ENCODE peak calls at places on chromosomes 4 and X, in five cellular contexts. One of them, this sample, is unnamed.

GRCh38 chr4:5381981-5382441 is 326.3 kb downstream of the EVC2 start:
- DNase-seq in A549: peak; percentile 31
- DNase-seq in OCI-LY7: no peak
- DNase-seq in activated CD8-positive, alpha-beta memory T cell treated with anti-CD3 and anti-CD28 coated beads for 4 hours: no peak
- DNase-seq in iPS-NIHi11: no peak
- DNase-seq in this sample: no peak

GRCh38 chr4:168743576-168743975 is 246.7 kb downstream of the PALLD start:
- DNase-seq in A549: no peak
- DNase-seq in OCI-LY7: no peak
- DNase-seq in activated CD8-positive, alpha-beta memory T cell treated with anti-CD3 and anti-CD28 coated beads for 4 hours: no peak
- DNase-seq in iPS-NIHi11: no peak
- DNase-seq in this sample: no peak

GRCh38 chr4:183173580-183174526 is 74.8 kb downstream of the WWC2 start:
- DNase-seq in A549: no peak
- DNase-seq in OCI-LY7: no peak
- DNase-seq in activated CD8-positive, alpha-beta memory T cell treated with anti-CD3 and anti-CD28 coated beads for 4 hours: no peak
- DNase-seq in iPS-NIHi11: peak; percentile 38
- DNase-seq in this sample: no peak

GRCh38 chr4:54015421-54016065 is 48.9 kb downstream of the CHIC2 start:
- DNase-seq in A549: no peak
- DNase-seq in OCI-LY7: peak; percentile 23
- DNase-seq in activated CD8-positive, alpha-beta memory T cell treated with anti-CD3 and anti-CD28 coated beads for 4 hours: no peak
- DNase-seq in iPS-NIHi11: peak; percentile 36
- DNase-seq in this sample: no peak

GRCh38 chrX:26262121-26262523 is 46.2 kb downstream of the MAGEB5 start:
- DNase-seq in A549: no peak
- DNase-seq in OCI-LY7: no peak
- DNase-seq in activated CD8-positive, alpha-beta memory T cell treated with anti-CD3 and anti-CD28 coated beads for 4 hours: no peak
- DNase-seq in iPS-NIHi11: no peak
- DNase-seq in this sample: no peak

GRCh38 chr4:163165217-163166017 is 1.3 kb downstream of the NAF1 start:
- DNase-seq in A549: no peak
- DNase-seq in OCI-LY7: peak; percentile 8
- DNase-seq in activated CD8-positive, alpha-beta memory T cell treated with anti-CD3 and anti-CD28 coated beads for 4 hours: no peak
- DNase-seq in iPS-NIHi11: no peak
- DNase-seq in this sample: no peak

GRCh38 chr4:2923678-2924173 is 39.5 kb downstream of the NOP14 start:
- DNase-seq in A549: no peak
- DNase-seq in OCI-LY7: no peak
- DNase-seq in activated CD8-positive, alpha-beta memory T cell treated with anti-CD3 and anti-CD28 coated beads for 4 hours: no peak
- DNase-seq in iPS-NIHi11: no peak
- DNase-seq in this sample: peak; percentile 60

GRCh38 chr4:39637572-39638357 is 900 bp downstream of the SMIM14 start:
- DNase-seq in A549: no peak
- DNase-seq in OCI-LY7: no peak
- DNase-seq in activated CD8-positive, alpha-beta memory T cell treated with anti-CD3 and anti-CD28 coated beads for 4 hours: no peak
- DNase-seq in iPS-NIHi11: peak; percentile 79
- DNase-seq in this sample: peak; percentile 88

GRCh38 chr4:6375620-6376295 is 96.7 kb downstream of the PPP2R2C start:
- DNase-seq in A549: no peak
- DNase-seq in OCI-LY7: no peak
- DNase-seq in activated CD8-positive, alpha-beta memory T cell treated with anti-CD3 and anti-CD28 coated beads for 4 hours: no peak
- DNase-seq in iPS-NIHi11: no peak
- DNase-seq in this sample: peak; percentile 47

GRCh38 chr4:8185280-8185679 is 13.8 kb upstream of the SH3TC1 start:
- DNase-seq in A549: no peak
- DNase-seq in OCI-LY7: no peak
- DNase-seq in activated CD8-positive, alpha-beta memory T cell treated with anti-CD3 and anti-CD28 coated beads for 4 hours: no peak
- DNase-seq in iPS-NIHi11: no peak
- DNase-seq in this sample: no peak

GRCh38 chr4:94126669-94127068 is 81.0 kb upstream of the SMARCAD1 start:
- DNase-seq in A549: no peak
- DNase-seq in OCI-LY7: no peak
- DNase-seq in activated CD8-positive, alpha-beta memory T cell treated with anti-CD3 and anti-CD28 coated beads for 4 hours: no peak
- DNase-seq in iPS-NIHi11: peak; percentile 14
- DNase-seq in this sample: no peak

GRCh38 chr4:117654064-117654463 is 380.2 kb upstream of the NDST3 start:
- DNase-seq in A549: no peak
- DNase-seq in OCI-LY7: no peak
- DNase-seq in activated CD8-positive, alpha-beta memory T cell treated with anti-CD3 and anti-CD28 coated beads for 4 hours: no peak
- DNase-seq in iPS-NIHi11: no peak
- DNase-seq in this sample: no peak

GRCh38 chr4:26360864-26361263 is 40.0 kb downstream of the RBPJ start:
- DNase-seq in A549: no peak
- DNase-seq in OCI-LY7: no peak
- DNase-seq in activated CD8-positive, alpha-beta memory T cell treated with anti-CD3 and anti-CD28 coated beads for 4 hours: no peak
- DNase-seq in iPS-NIHi11: no peak
- DNase-seq in this sample: no peak

GRCh38 chrX:10198254-10198653 is 41.5 kb downstream of the CLCN4 start:
- DNase-seq in A549: no peak
- DNase-seq in OCI-LY7: no peak
- DNase-seq in activated CD8-positive, alpha-beta memory T cell treated with anti-CD3 and anti-CD28 coated beads for 4 hours: no peak
- DNase-seq in iPS-NIHi11: no peak
- DNase-seq in this sample: no peak

GRCh38 chrX:104523858-104524257 is 42.1 kb upstream of the IL1RAPL2 start:
- DNase-seq in A549: no peak
- DNase-seq in OCI-LY7: no peak
- DNase-seq in activated CD8-positive, alpha-beta memory T cell treated with anti-CD3 and anti-CD28 coated beads for 4 hours: no peak
- DNase-seq in iPS-NIHi11: no peak
- DNase-seq in this sample: no peak

GRCh38 chrX:110614596-110614995 is 181.0 kb downstream of the CHRDL1 start:
- DNase-seq in A549: no peak
- DNase-seq in OCI-LY7: no peak
- DNase-seq in activated CD8-positive, alpha-beta memory T cell treated with anti-CD3 and anti-CD28 coated beads for 4 hours: no peak
- DNase-seq in iPS-NIHi11: no peak
- DNase-seq in this sample: no peak

GRCh38 chr4:135256111-135256510 is 1054.5 kb upstream of the PABPC4L start:
- DNase-seq in A549: no peak
- DNase-seq in OCI-LY7: no peak
- DNase-seq in activated CD8-positive, alpha-beta memory T cell treated with anti-CD3 and anti-CD28 coated beads for 4 hours: no peak
- DNase-seq in iPS-NIHi11: no peak
- DNase-seq in this sample: no peak

GRCh38 chr4:140423106-140423505 is 4.3 kb downstream of the CLGN start:
- DNase-seq in A549: no peak
- DNase-seq in OCI-LY7: no peak
- DNase-seq in activated CD8-positive, alpha-beta memory T cell treated with anti-CD3 and anti-CD28 coated beads for 4 hours: no peak
- DNase-seq in iPS-NIHi11: no peak
- DNase-seq in this sample: no peak

GRCh38 chr4:112751447-112751846 is 114.5 kb downstream of the LARP7 start:
- DNase-seq in A549: no peak
- DNase-seq in OCI-LY7: no peak
- DNase-seq in activated CD8-positive, alpha-beta memory T cell treated with anti-CD3 and anti-CD28 coated beads for 4 hours: no peak
- DNase-seq in iPS-NIHi11: peak; percentile 36
- DNase-seq in this sample: no peak

This sample was measured in posterior vena cava.